ENCODE peak calls at places on chromosomes 3 and 15, in five cellular contexts. K is fibroblast of lung, O is hepatocyte, F is mesendoderm, Y is A549. N is an unnamed sample.

GRCh38 chr15:85494035-85494793 is 113.8 kb downstream of the AKAP13 start:
- DNase-seq in Y (peak; percentile 92), K (peak; percentile 89), F (peak; percentile 81), O (peak; percentile 64), N (no peak)

GRCh38 chr3:123712077-123712860 is 127.4 kb upstream of the HACD2 start:
- DNase-seq in O (no peak), F (no peak), K (no peak), Y (no peak), N (no peak)

GRCh38 chr3:127448161-127448561 is 142.4 kb downstream of the TPRA1 start:
- DNase-seq in Y (no peak), F (peak; percentile 24), K (no peak), O (no peak), N (no peak)

GRCh38 chr3:108391917-108392585 is 95.7 kb downstream of the HHLA2 start:
- DNase-seq in F (no peak), O (no peak), K (peak; percentile 55), Y (no peak), N (no peak)

GRCh38 chr3:158896729-158897128 is 94.9 kb downstream of the MFSD1 start:
- DNase-seq in F (no peak), O (no peak), Y (no peak), K (no peak), N (no peak)

GRCh38 chr3:122092460-122093165 is 37.5 kb downstream of the CD86 start:
- DNase-seq in F (peak; percentile 33), O (peak; percentile 23), Y (no peak), K (no peak), N (peak; percentile 56)

GRCh38 chr3:76122007-76122406 is 336.7 kb upstream of the ZNF717 start:
- DNase-seq in K (peak; percentile 18), O (no peak), F (no peak), Y (no peak), N (no peak)

GRCh38 chr3:17640466-17640865 is 102.0 kb downstream of the TBC1D5 start:
- DNase-seq in F (no peak), K (peak; percentile 33), Y (no peak), O (no peak), N (no peak)

GRCh38 chr3:88433572-88433971 is 283.8 kb downstream of the C3orf38 start:
- DNase-seq in Y (no peak), K (no peak), O (no peak), F (no peak), N (peak; percentile 96)

GRCh38 chr3:40248591-40248990 is 60.9 kb upstream of the EIF1B start:
- DNase-seq in K (no peak), Y (no peak), F (no peak), O (no peak), N (no peak)
- H3K27ac ChIP-seq in K (no peak overlapping the region), Y (no peak overlapping the region), F (no peak overlapping the region), O (no peak overlapping the region), N (no peak overlapping the region)

GRCh38 chr3:67294341-67294740 is 296.2 kb downstream of the KBTBD8 start:
- DNase-seq in O (no peak), K (no peak), Y (no peak), F (no peak), N (no peak)

GRCh38 chr3:67291287-67292252 is 293.5 kb downstream of the KBTBD8 start:
- DNase-seq in Y (no peak), O (no peak), K (no peak), F (no peak), N (no peak)

GRCh38 chr3:67297715-67298475 is 299.8 kb downstream of the KBTBD8 start:
- DNase-seq in O (no peak), Y (no peak), K (no peak), F (no peak), N (no peak)

GRCh38 chr3:67292356-67293225 is 294.5 kb downstream of the KBTBD8 start:
- DNase-seq in K (peak; percentile 2), F (no peak), Y (no peak), O (no peak), N (no peak)

GRCh38 chr3:67296039-67296892 is 298.2 kb downstream of the KBTBD8 start:
- DNase-seq in O (peak; percentile 21), F (peak; percentile 93), K (no peak), Y (no peak), N (no peak)
- H3K4me2 ChIP-seq in O (no peak overlapping the region), F (no peak overlapping the region), K (no peak overlapping the region), Y (no peak overlapping the region), N (no peak overlapping the region)

GRCh38 chr15:78035319-78035718 is 42.2 kb downstream of the TBC1D2B start:
- DNase-seq in Y (no peak), O (no peak), K (no peak), F (no peak), N (no peak)
- H3K27ac ChIP-seq in Y (no peak overlapping the region), O (peak overlapping the region; percentile 74), K (no peak overlapping the region), F (no peak overlapping the region), N (peak overlapping the region; percentile 33)

GRCh38 chr3:73765878-73766564 is 141.3 kb upstream of the PDZRN3 start:
- DNase-seq in O (no peak), K (peak; percentile 39), Y (no peak), F (no peak), N (no peak)
- H3K4me2 ChIP-seq in O (peak overlapping the region; percentile 68), K (peak overlapping the region; percentile 77), Y (no peak overlapping the region), F (no peak overlapping the region), N (no peak overlapping the region)

GRCh38 chr3:153284282-153284938 is 122.4 kb downstream of the RAP2B start:
- DNase-seq in Y (peak; percentile 49), O (peak; percentile 60), K (peak; percentile 94), F (peak; percentile 29), N (peak; percentile 16)
- H3K27ac ChIP-seq in Y (peak overlapping the region; percentile 59), O (no peak overlapping the region), K (peak overlapping the region; percentile 73), F (no peak overlapping the region), N (no peak overlapping the region)

GRCh38 chr3:29686889-29687592 is 406.2 kb downstream of the RBMS3 start:
- DNase-seq in K (peak; percentile 70), O (peak; percentile 15), F (no peak), Y (no peak), N (no peak)

GRCh38 chr3:29679967-29680366 is 399.1 kb downstream of the RBMS3 start:
- DNase-seq in K (no peak), F (no peak), Y (no peak), O (no peak), N (no peak)

GRCh38 chr3:29683306-29683993 is 402.6 kb downstream of the RBMS3 start:
- DNase-seq in F (peak; percentile 43), Y (peak; percentile 33), O (peak; percentile 44), K (peak; percentile 57), N (no peak)
- H3K4me2 ChIP-seq in F (no peak overlapping the region), Y (peak overlapping the region; percentile 41), O (peak overlapping the region; percentile 36), K (peak overlapping the region; percentile 39), N (no peak overlapping the region)

GRCh38 chr15:98547741-98548166 is 100.6 kb upstream of the IGF1R start:
- DNase-seq in K (peak; percentile 83), O (peak; percentile 15), F (peak; percentile 64), Y (no peak), N (no peak)
- H3K27ac ChIP-seq in K (peak overlapping the region; percentile 77), O (peak overlapping the region; percentile 91), F (no peak overlapping the region), Y (peak overlapping the region; percentile 65), N (no peak overlapping the region)

GRCh38 chr15:33204087-33204486 is 9.6 kb upstream of the FMN1 start:
- DNase-seq in O (no peak), F (no peak), K (no peak), Y (no peak), N (no peak)

GRCh38 chr15:33200903-33201302 is 6.4 kb upstream of the FMN1 start:
- DNase-seq in O (no peak), F (peak; percentile 62), Y (no peak), K (no peak), N (no peak)

GRCh38 chr15:33201376-33202189 is 7.1 kb upstream of the FMN1 start:
- DNase-seq in O (peak; percentile 81), Y (peak; percentile 96), F (peak; percentile 98), K (peak; percentile 8), N (peak; percentile 50)

GRCh38 chr15:33197636-33198035 is 3.1 kb upstream of the FMN1 start:
- DNase-seq in K (no peak), F (peak; percentile 62), O (no peak), Y (no peak), N (no peak)

GRCh38 chr15:33200444-33200843 is 5.9 kb upstream of the FMN1 start:
- DNase-seq in Y (no peak), F (peak; percentile 80), O (peak; percentile 57), K (no peak), N (no peak)
- H3K4me2 ChIP-seq in Y (peak overlapping the region; percentile 80), F (no peak overlapping the region), O (peak overlapping the region; percentile 51), K (no peak overlapping the region), N (no peak overlapping the region)